ENCODE peak calls at places on chromosomes 4 and X, in ten cellular contexts. One of them, this sample, is unnamed.

GRCh38 chrX:115642895-115643530 is 82.0 kb downstream of the PLS3 start:
- DNase-seq in uterus: peak; percentile 71
- DNase-seq in right lobe of liver: no peak
- DNase-seq in K562: peak; percentile 53
- DNase-seq in ovary: no peak
- DNase-seq in cardiac muscle cell: peak; percentile 72
- DNase-seq in osteoblast: peak; percentile 60
- DNase-seq in neural progenitor cell: peak; percentile 44
- DNase-seq in fibroblast of lung: peak; percentile 44
- DNase-seq in pancreas: no peak
- DNase-seq in this sample: peak; percentile 39

GRCh38 chr4:152983774-152984411 is 47.8 kb downstream of the FHDC1 start:
- DNase-seq in uterus: no peak
- DNase-seq in right lobe of liver: no peak
- DNase-seq in K562: no peak
- DNase-seq in ovary: no peak
- DNase-seq in cardiac muscle cell: peak; percentile 46
- DNase-seq in osteoblast: no peak
- DNase-seq in neural progenitor cell: no peak
- DNase-seq in fibroblast of lung: peak; percentile 94
- DNase-seq in pancreas: no peak
- DNase-seq in this sample: no peak

GRCh38 chr4:17781072-17781830 is at the start of gene FAM184B:
- DNase-seq in uterus: no peak
- DNase-seq in right lobe of liver: no peak
- DNase-seq in K562: no peak
- DNase-seq in ovary: no peak
- DNase-seq in cardiac muscle cell: peak; percentile 15
- DNase-seq in osteoblast: peak; percentile 79
- DNase-seq in neural progenitor cell: peak; percentile 49
- DNase-seq in fibroblast of lung: peak; percentile 13
- DNase-seq in pancreas: no peak
- DNase-seq in this sample: no peak

GRCh38 chrX:54529559-54530357 is at the start of gene GNL3L:
- DNase-seq in uterus: peak; percentile 88
- DNase-seq in right lobe of liver: peak; percentile 89
- DNase-seq in K562: peak; percentile 88
- DNase-seq in ovary: peak; percentile 90
- DNase-seq in cardiac muscle cell: peak; percentile 89
- DNase-seq in osteoblast: peak; percentile 90
- DNase-seq in neural progenitor cell: peak; percentile 87
- DNase-seq in fibroblast of lung: peak; percentile 81
- DNase-seq in pancreas: peak; percentile 93
- DNase-seq in this sample: peak; percentile 37

GRCh38 chr4:22202351-22203343 is 254.1 kb upstream of the KCNIP4 start:
- DNase-seq in uterus: no peak
- DNase-seq in right lobe of liver: no peak
- DNase-seq in K562: no peak
- DNase-seq in ovary: no peak
- DNase-seq in cardiac muscle cell: peak; percentile 63
- DNase-seq in osteoblast: no peak
- DNase-seq in neural progenitor cell: no peak
- DNase-seq in fibroblast of lung: peak; percentile 54
- DNase-seq in pancreas: no peak
- DNase-seq in this sample: no peak

GRCh38 chrX:141924293-141924692 is 20.6 kb downstream of the MAGEC1 start:
- DNase-seq in uterus: no peak
- DNase-seq in right lobe of liver: no peak
- DNase-seq in K562: no peak
- DNase-seq in ovary: no peak
- DNase-seq in cardiac muscle cell: no peak
- DNase-seq in osteoblast: no peak
- DNase-seq in neural progenitor cell: no peak
- DNase-seq in fibroblast of lung: peak; percentile 2
- DNase-seq in pancreas: no peak
- DNase-seq in this sample: no peak

GRCh38 chr4:156638925-156639605 is 332.5 kb downstream of the PDGFC start:
- DNase-seq in uterus: no peak
- DNase-seq in right lobe of liver: no peak
- DNase-seq in K562: no peak
- DNase-seq in ovary: no peak
- DNase-seq in cardiac muscle cell: peak; percentile 81
- DNase-seq in osteoblast: no peak
- DNase-seq in neural progenitor cell: no peak
- DNase-seq in fibroblast of lung: peak; percentile 92
- DNase-seq in pancreas: no peak
- DNase-seq in this sample: no peak

GRCh38 chrX:63713510-63713909 is 71.5 kb downstream of the ARHGEF9 start:
- DNase-seq in uterus: no peak
- DNase-seq in right lobe of liver: no peak
- DNase-seq in K562: no peak
- DNase-seq in ovary: no peak
- DNase-seq in cardiac muscle cell: peak; percentile 32
- DNase-seq in osteoblast: no peak
- DNase-seq in neural progenitor cell: peak; percentile 25
- DNase-seq in fibroblast of lung: peak; percentile 56
- DNase-seq in pancreas: no peak
- DNase-seq in this sample: peak; percentile 7

GRCh38 chr4:42302348-42302747 is 94.9 kb upstream of the SHISA3 start:
- DNase-seq in uterus: no peak
- DNase-seq in right lobe of liver: no peak
- DNase-seq in K562: peak; percentile 42
- DNase-seq in ovary: no peak
- DNase-seq in cardiac muscle cell: peak; percentile 53
- DNase-seq in osteoblast: no peak
- DNase-seq in neural progenitor cell: peak; percentile 52
- DNase-seq in fibroblast of lung: no peak
- DNase-seq in pancreas: no peak
- DNase-seq in this sample: no peak

GRCh38 chr4:165560941-165561340 is 182.1 kb downstream of the CPE start:
- DNase-seq in uterus: no peak
- DNase-seq in right lobe of liver: no peak
- DNase-seq in K562: no peak
- DNase-seq in ovary: no peak
- DNase-seq in cardiac muscle cell: no peak
- DNase-seq in osteoblast: peak; percentile 53
- DNase-seq in neural progenitor cell: no peak
- DNase-seq in fibroblast of lung: peak; percentile 63
- DNase-seq in pancreas: no peak
- DNase-seq in this sample: no peak

GRCh38 chr4:61301285-61301684 is 101.2 kb downstream of the ADGRL3 start:
- DNase-seq in uterus: no peak
- DNase-seq in right lobe of liver: no peak
- DNase-seq in K562: no peak
- DNase-seq in ovary: no peak
- DNase-seq in cardiac muscle cell: no peak
- DNase-seq in osteoblast: no peak
- DNase-seq in neural progenitor cell: no peak
- DNase-seq in fibroblast of lung: no peak
- DNase-seq in pancreas: no peak
- DNase-seq in this sample: no peak

GRCh38 chrX:17939724-17940123 is 78.6 kb upstream of the RAI2 start:
- DNase-seq in uterus: peak; percentile 22
- DNase-seq in right lobe of liver: no peak
- DNase-seq in K562: no peak
- DNase-seq in ovary: no peak
- DNase-seq in cardiac muscle cell: no peak
- DNase-seq in osteoblast: no peak
- DNase-seq in neural progenitor cell: no peak
- DNase-seq in fibroblast of lung: no peak
- DNase-seq in pancreas: peak; percentile 22
- DNase-seq in this sample: no peak

GRCh38 chr4:94758700-94759399 is 1.1 kb downstream of the BMPR1B start:
- DNase-seq in uterus: no peak
- DNase-seq in right lobe of liver: no peak
- DNase-seq in K562: no peak
- DNase-seq in ovary: peak; percentile 42
- DNase-seq in cardiac muscle cell: no peak
- DNase-seq in osteoblast: no peak
- DNase-seq in neural progenitor cell: peak; percentile 48
- DNase-seq in fibroblast of lung: peak; percentile 12
- DNase-seq in pancreas: no peak
- DNase-seq in this sample: no peak
- H3K4me3 ChIP-seq in uterus: peak overlapping the region; percentile 17
- H3K4me3 ChIP-seq in right lobe of liver: peak overlapping the region; percentile 28
- H3K4me3 ChIP-seq in K562: no peak overlapping the region
- H3K4me3 ChIP-seq in ovary: peak overlapping the region; percentile 68
- H3K4me3 ChIP-seq in cardiac muscle cell: peak overlapping the region; percentile 37
- H3K4me3 ChIP-seq in osteoblast: peak overlapping the region; percentile 69
- H3K4me3 ChIP-seq in neural progenitor cell: peak overlapping the region; percentile 53
- H3K4me3 ChIP-seq in fibroblast of lung: peak overlapping the region; percentile 59
- H3K4me3 ChIP-seq in pancreas: peak overlapping the region; percentile 49
- H3K4me3 ChIP-seq in this sample: peak overlapping the region; percentile 41

GRCh38 chr4:86791126-86791525 is 58.1 kb downstream of the SLC10A6 start:
- DNase-seq in uterus: no peak
- DNase-seq in right lobe of liver: no peak
- DNase-seq in K562: peak; percentile 69
- DNase-seq in ovary: no peak
- DNase-seq in cardiac muscle cell: no peak
- DNase-seq in osteoblast: no peak
- DNase-seq in neural progenitor cell: peak; percentile 3
- DNase-seq in fibroblast of lung: no peak
- DNase-seq in pancreas: no peak
- DNase-seq in this sample: no peak
- H3K36me3 ChIP-seq in uterus: no peaks in the 10 kb centered on the region
- H3K36me3 ChIP-seq in right lobe of liver: no peaks in the 10 kb centered on the region
- H3K36me3 ChIP-seq in K562: no peaks in the 10 kb centered on the region
- H3K36me3 ChIP-seq in ovary: no peaks in the 10 kb centered on the region
- H3K36me3 ChIP-seq in cardiac muscle cell: peaks cover 26% of the 10 kb centered on the region
- H3K36me3 ChIP-seq in osteoblast: peaks cover 19% of the 10 kb centered on the region
- H3K36me3 ChIP-seq in neural progenitor cell: peaks cover 76% of the 10 kb centered on the region
- H3K36me3 ChIP-seq in fibroblast of lung: peaks cover 5% of the 10 kb centered on the region
- H3K36me3 ChIP-seq in pancreas: no peaks in the 10 kb centered on the region
- H3K36me3 ChIP-seq in this sample: peaks cover 12% of the 10 kb centered on the region

GRCh38 chr4:171594293-171594692 is 218.9 kb upstream of the GALNTL6 start:
- DNase-seq in uterus: no peak
- DNase-seq in right lobe of liver: no peak
- DNase-seq in K562: no peak
- DNase-seq in ovary: no peak
- DNase-seq in cardiac muscle cell: no peak
- DNase-seq in osteoblast: no peak
- DNase-seq in neural progenitor cell: no peak
- DNase-seq in fibroblast of lung: no peak
- DNase-seq in pancreas: no peak
- DNase-seq in this sample: no peak
- TF ChIP-seq CTCF in uterus: no peak
- TF ChIP-seq CTCF in right lobe of liver: no peak
- TF ChIP-seq CTCF in K562: no peak
- TF ChIP-seq CTCF in ovary: no peak
- TF ChIP-seq CTCF in cardiac muscle cell: no peak
- TF ChIP-seq CTCF in osteoblast: no peak
- TF ChIP-seq CTCF in neural progenitor cell: peak; percentile 19
- TF ChIP-seq CTCF in fibroblast of lung: no peak
- TF ChIP-seq CTCF in pancreas: no peak
- TF ChIP-seq CTCF in this sample: no peak

GRCh38 chrX:150436200-150436599 is 73.1 kb downstream of the MAMLD1 start:
- DNase-seq in uterus: no peak
- DNase-seq in right lobe of liver: no peak
- DNase-seq in K562: no peak
- DNase-seq in ovary: no peak
- DNase-seq in cardiac muscle cell: no peak
- DNase-seq in osteoblast: no peak
- DNase-seq in neural progenitor cell: no peak
- DNase-seq in fibroblast of lung: no peak
- DNase-seq in pancreas: no peak
- DNase-seq in this sample: no peak

GRCh38 chrX:150438165-150438564 is 75.0 kb downstream of the MAMLD1 start:
- DNase-seq in uterus: no peak
- DNase-seq in right lobe of liver: no peak
- DNase-seq in K562: no peak
- DNase-seq in ovary: no peak
- DNase-seq in cardiac muscle cell: peak; percentile 28
- DNase-seq in osteoblast: no peak
- DNase-seq in neural progenitor cell: no peak
- DNase-seq in fibroblast of lung: no peak
- DNase-seq in pancreas: no peak
- DNase-seq in this sample: no peak
- H3K4me3 ChIP-seq in uterus: no peak overlapping the region
- H3K4me3 ChIP-seq in right lobe of liver: no peak overlapping the region
- H3K4me3 ChIP-seq in K562: no peak overlapping the region
- H3K4me3 ChIP-seq in ovary: no peak overlapping the region
- H3K4me3 ChIP-seq in cardiac muscle cell: no peak overlapping the region
- H3K4me3 ChIP-seq in osteoblast: no peak overlapping the region
- H3K4me3 ChIP-seq in neural progenitor cell: no peak overlapping the region
- H3K4me3 ChIP-seq in fibroblast of lung: no peak overlapping the region
- H3K4me3 ChIP-seq in pancreas: no peak overlapping the region
- H3K4me3 ChIP-seq in this sample: no peak overlapping the region

This sample was measured in BJ.